ENCODE peak calls at places on chromosomes 4 and X, in seven cellular contexts. N is ureter; X is T-helper 17 cell; H is psoas muscle; M is SK-N-SH; G is cardiac muscle cell; F is stimulated activated CD8-positive, alpha-beta memory T cell treated with anti-CD3 and anti-CD28 coated beads, Interleukin-7, amount 100 ng/mL, for 24 hours. S is an unnamed sample.

GRCh38 chr4:997375-998071 is 4.3 kb upstream of the SLC26A1 start:
- DNase-seq in N (no peak), X (no peak), H (no peak), M (peak), G (peak), F (no peak), S (no peak)

GRCh38 chr4:82798168-82799005 is at the start of gene SCD5:
- DNase-seq in N (peak), X (peak), H (peak), M (peak), G (peak), F (peak), S (peak)

GRCh38 chr4:76570141-76570989 is 135.3 kb downstream of the SHROOM3 start:
- DNase-seq in N (no peak), X (no peak), H (no peak), M (no peak), G (peak), F (no peak), S (no peak)

GRCh38 chr4:152534541-152535231 is 1.2 kb downstream of the FBXW7 start:
- DNase-seq in N (no peak), X (peak), H (peak), M (peak), G (peak), F (no peak), S (peak)

GRCh38 chr4:138163171-138163570 is 79.0 kb downstream of the SLC7A11 start:
- DNase-seq in N (no peak), X (no peak), H (no peak), M (no peak), G (no peak), F (no peak), S (no peak)

GRCh38 chrX:115562492-115562872 is 1.5 kb downstream of the PLS3 start:
- DNase-seq in N (no peak), X (no peak), H (no peak), M (no peak), G (peak), F (no peak), S (peak)

GRCh38 chr4:19776929-19777328 is 474.8 kb upstream of the SLIT2 start:
- DNase-seq in N (no peak), X (no peak), H (no peak), M (no peak), G (no peak), F (no peak), S (no peak)

GRCh38 chr4:56692576-56692975 is 11.5 kb upstream of the HOPX start:
- DNase-seq in N (no peak), X (no peak), H (no peak), M (no peak), G (no peak), F (no peak), S (no peak)

GRCh38 chr4:10003666-10004065 is 17.6 kb downstream of the SLC2A9 start:
- DNase-seq in N (no peak), X (no peak), H (no peak), M (no peak), G (no peak), F (no peak), S (no peak)

S was measured in neural crest cell.